ENCODE peak calls at places on chromosome 14, in four cellular contexts. V is mucosa of descending colon, X is heart left ventricle, Z is Peyer's patch. L is an unnamed sample.

GRCh38 chr14:76655331-76655730 is 105.9 kb upstream of the VASH1 start:
- DNase-seq in V (no peak), X (no peak), Z (no peak), L (no peak)

GRCh38 chr14:21894003-21894897 is 220.6 kb upstream of the OR4E1 start:
- DNase-seq in V (no peak), X (no peak), Z (peak; percentile 21), L (no peak)

GRCh38 chr14:53285806-53286205 is 132.7 kb upstream of the DDHD1 start:
- DNase-seq in V (no peak), X (no peak), Z (no peak), L (no peak)

GRCh38 chr14:48586099-48586498 is 910.7 kb upstream of the MDGA2 start:
- DNase-seq in V (no peak), X (no peak), Z (no peak), L (no peak)

GRCh38 chr14:55336161-55336560 is 64.9 kb downstream of the FBXO34 start:
- DNase-seq in V (peak; percentile 61), X (no peak), Z (no peak), L (no peak)

GRCh38 chr14:77027538-77028383 is 747 bp downstream of the IRF2BPL start:
- DNase-seq in V (peak; percentile 79), X (peak; percentile 85), Z (peak; percentile 69), L (peak; percentile 78)

GRCh38 chr14:53180272-53181221 is 27.4 kb upstream of the DDHD1 start:
- DNase-seq in V (peak; percentile 13), X (no peak), Z (no peak), L (no peak)

GRCh38 chr14:55125403-55125802 is 3.6 kb upstream of the LGALS3 start:
- DNase-seq in V (peak; percentile 92), X (no peak), Z (no peak), L (no peak)

GRCh38 chr14:77009014-77009413 is 19.5 kb downstream of the IRF2BPL start:
- DNase-seq in V (no peak), X (no peak), Z (no peak), L (no peak)

GRCh38 chr14:70108419-70108818 is 80.3 kb downstream of the SLC8A3 start:
- DNase-seq in V (no peak), X (no peak), Z (no peak), L (no peak)

GRCh38 chr14:61698216-61698980 is 3.1 kb downstream of the HIF1A start:
- DNase-seq in V (no peak), X (no peak), Z (no peak), L (no peak)
- H3K4me1 ChIP-seq in V (peaks cover 29% of the 10 kb centered on the region), X (peaks cover 37% of the 10 kb centered on the region), Z (peaks cover 3% of the 10 kb centered on the region), L (peaks cover 26% of the 10 kb centered on the region)

DNA sequence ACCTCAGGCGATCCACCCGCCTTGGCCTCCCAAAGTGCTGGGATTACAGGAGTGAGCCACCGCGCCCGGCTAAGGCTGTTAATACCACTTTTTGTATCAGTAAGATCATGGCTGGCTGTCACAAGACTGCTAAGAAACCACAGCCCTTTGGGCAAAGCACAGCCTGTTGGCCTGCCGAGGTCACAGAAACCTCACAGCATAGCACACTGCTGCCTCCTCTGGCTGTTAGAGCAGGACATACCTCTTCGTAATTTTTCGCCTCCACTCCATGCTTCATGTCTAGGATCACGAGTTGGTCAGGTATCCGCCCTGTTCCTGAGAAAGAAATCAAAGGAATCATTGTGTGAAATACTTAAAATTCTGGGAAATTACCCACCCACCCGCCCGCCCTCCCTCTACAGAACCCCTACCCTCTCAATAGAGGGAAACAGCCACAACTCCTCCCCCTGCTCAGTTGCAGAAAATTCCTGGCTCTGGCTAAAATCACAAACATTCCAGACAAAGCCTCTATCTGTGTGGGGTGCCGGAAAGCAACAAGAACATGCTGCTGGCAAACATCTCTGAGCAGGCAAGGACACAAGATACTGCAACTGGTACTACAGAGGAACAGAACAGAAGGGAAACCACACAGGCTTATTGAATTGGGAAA is 20.7 kb upstream of the NEK9 start:
- DNase-seq in V (peak; percentile 63), X (peak; percentile 80), Z (peak; percentile 28), L (peak; percentile 63)
- H3K36me3 ChIP-seq in V (no peaks in the 10 kb centered on the region), X (peaks cover 22% of the 10 kb centered on the region), Z (peaks cover 31% of the 10 kb centered on the region), L (no peaks in the 10 kb centered on the region)

DNA sequence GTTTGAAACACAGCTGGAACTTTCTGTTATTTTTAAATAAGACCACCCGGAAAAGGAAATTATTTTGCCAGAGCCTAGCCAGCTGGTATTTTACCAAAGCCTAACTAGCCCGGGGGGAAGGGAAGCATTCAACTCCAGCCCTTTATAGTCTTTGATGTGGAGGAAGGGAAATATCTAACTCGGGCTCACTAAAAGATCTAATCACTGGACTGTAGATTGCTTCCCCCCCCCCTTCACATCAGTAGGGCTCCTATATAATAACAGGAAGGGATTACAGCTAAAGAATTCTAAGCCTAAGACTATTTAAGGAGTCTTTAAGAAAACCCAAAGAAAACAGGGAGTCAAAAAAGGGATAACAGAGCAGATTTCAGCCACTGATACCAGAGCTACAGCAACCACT is 431.1 kb downstream of the KCNH5 start:
- DNase-seq in V (no peak), X (no peak), Z (no peak), L (no peak)
- H3K4me3 ChIP-seq in V (no peak overlapping the region), X (no peak overlapping the region), Z (no peak overlapping the region), L (no peak overlapping the region)

GRCh38 chr14:68144051-68144681 is 324.6 kb downstream of the RAD51B start:
- DNase-seq in V (peak; percentile 38), X (peak; percentile 58), Z (no peak), L (no peak)
- H3K4me1 ChIP-seq in V (peaks cover 28% of the 10 kb centered on the region), X (peaks cover 47% of the 10 kb centered on the region), Z (no peaks in the 10 kb centered on the region), L (peaks cover 54% of the 10 kb centered on the region)

DNA sequence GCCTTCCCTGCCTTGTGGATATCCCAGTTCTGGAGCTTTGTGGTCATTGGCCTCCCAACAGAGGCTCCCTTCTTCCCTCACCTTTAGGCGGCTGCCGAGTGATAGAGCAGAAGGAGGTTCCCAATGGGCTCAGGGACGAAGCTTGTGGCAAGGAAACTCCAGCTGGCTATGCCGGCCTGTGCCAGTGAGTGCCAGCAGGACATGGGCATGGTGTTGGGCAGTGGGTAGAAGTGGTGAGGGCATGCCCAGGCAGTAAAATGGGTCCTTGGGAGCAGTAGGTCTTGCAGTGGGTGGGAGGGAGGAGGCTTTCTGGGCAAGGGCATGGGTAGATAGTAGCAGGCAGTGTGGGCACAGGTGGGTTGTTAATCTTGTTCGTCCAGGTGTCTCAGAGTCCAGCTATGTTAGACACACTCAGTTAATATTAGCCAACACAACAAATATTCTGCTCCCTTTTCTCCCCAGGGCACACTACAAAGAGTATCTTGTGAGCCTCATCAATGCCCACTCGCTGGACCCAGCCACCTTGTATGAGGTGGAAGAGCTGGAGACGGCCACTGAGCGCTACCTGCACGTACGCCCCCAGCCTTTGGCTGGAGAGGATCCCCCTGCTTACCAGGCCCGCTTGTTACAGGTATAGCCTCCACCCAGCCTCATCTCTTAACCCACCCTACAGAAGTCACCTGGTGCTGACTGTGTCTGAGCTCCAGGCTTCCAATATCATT is 1.1 kb upstream of the IRF9 start:
- DNase-seq in V (no peak), X (no peak), Z (no peak), L (no peak)
- H3K36me3 ChIP-seq in V (peaks cover 3% of the 10 kb centered on the region), X (peaks cover 69% of the 10 kb centered on the region), Z (peaks cover 69% of the 10 kb centered on the region), L (peaks cover 13% of the 10 kb centered on the region)

GRCh38 chr14:105022276-105022670 is 1.4 kb upstream of the CDCA4 start:
- DNase-seq in V (no peak), X (no peak), Z (no peak), L (no peak)
- H3K4me3 ChIP-seq in V (no peak overlapping the region), X (no peak overlapping the region), Z (no peak overlapping the region), L (peak overlapping the region; percentile 79)

GRCh38 chr14:38070213-38070612 is 137.5 kb upstream of the SSTR1 start:
- DNase-seq in V (no peak), X (no peak), Z (no peak), L (no peak)
- H3K4me1 ChIP-seq in V (no peaks in the 10 kb centered on the region), X (no peaks in the 10 kb centered on the region), Z (no peaks in the 10 kb centered on the region), L (no peaks in the 10 kb centered on the region)

GRCh38 chr14:64937176-64937820 is 5.2 kb downstream of the GPX2 start:
- DNase-seq in V (peak; percentile 22), X (peak; percentile 74), Z (no peak), L (no peak)

GRCh38 chr14:64935508-64935907 is 7.0 kb downstream of the GPX2 start:
- DNase-seq in V (peak; percentile 1), X (no peak), Z (no peak), L (no peak)

GRCh38 chr14:64931123-64931522 is 11.4 kb downstream of the GPX2 start:
- DNase-seq in V (no peak), X (no peak), Z (no peak), L (no peak)

GRCh38 chr14:64932231-64932630 is 10.3 kb downstream of the GPX2 start:
- DNase-seq in V (no peak), X (no peak), Z (no peak), L (no peak)

GRCh38 chr14:64934338-64934939 is 8.1 kb downstream of the GPX2 start:
- DNase-seq in V (no peak), X (no peak), Z (no peak), L (no peak)
- H3K36me3 ChIP-seq in V (no peaks in the 10 kb centered on the region), X (peaks cover 24% of the 10 kb centered on the region), Z (peaks cover 38% of the 10 kb centered on the region), L (no peaks in the 10 kb centered on the region)

L was measured in pancreas.